ENCODE peak calls at places on chromosomes 5 and 9, in five cellular contexts. One of them, this sample, is unnamed.

GRCh38 chr9:91334053-91334452 is 27.7 kb downstream of the AUH start:
- DNase-seq in GM12878: no peak
- DNase-seq in HCT116: no peak
- DNase-seq in HepG2: no peak
- DNase-seq in K562: no peak
- DNase-seq in this sample: no peak

GRCh38 chr9:105264380-105264779 is 19.9 kb downstream of the SLC44A1 start:
- DNase-seq in GM12878: no peak
- DNase-seq in HCT116: peak; percentile 0
- DNase-seq in HepG2: no peak
- DNase-seq in K562: no peak
- DNase-seq in this sample: no peak

GRCh38 chr5:72243706-72244105 is 76.3 kb downstream of the MRPS27 start:
- DNase-seq in GM12878: no peak
- DNase-seq in HCT116: no peak
- DNase-seq in HepG2: no peak
- DNase-seq in K562: no peak
- DNase-seq in this sample: no peak

GRCh38 chr5:140175367-140176027 is 509 bp downstream of the CYSTM1 start:
- DNase-seq in GM12878: no peak
- DNase-seq in HCT116: no peak
- DNase-seq in HepG2: peak; percentile 52
- DNase-seq in K562: peak; percentile 67
- DNase-seq in this sample: no peak

GRCh38 chr9:89564257-89564878 is 40.4 kb upstream of the GADD45G start:
- DNase-seq in GM12878: no peak
- DNase-seq in HCT116: peak; percentile 82
- DNase-seq in HepG2: peak; percentile 50
- DNase-seq in K562: peak; percentile 17
- DNase-seq in this sample: no peak

GRCh38 chr9:106717686-106718085 is 145.3 kb upstream of the ZNF462 start:
- DNase-seq in GM12878: no peak
- DNase-seq in HCT116: peak; percentile 8
- DNase-seq in HepG2: no peak
- DNase-seq in K562: no peak
- DNase-seq in this sample: no peak

GRCh38 chr5:92944337-92944736 is 636.7 kb downstream of the NR2F1-AS1 start:
- DNase-seq in GM12878: no peak
- DNase-seq in HCT116: no peak
- DNase-seq in HepG2: no peak
- DNase-seq in K562: no peak
- DNase-seq in this sample: no peak

GRCh38 chr9:87198716-87199115 is 251.4 kb upstream of the GAS1 start:
- DNase-seq in GM12878: no peak
- DNase-seq in HCT116: no peak
- DNase-seq in HepG2: no peak
- DNase-seq in K562: no peak
- DNase-seq in this sample: no peak

GRCh38 chr9:130713286-130713975 is 19.9 kb downstream of the EXOSC2 start:
- DNase-seq in GM12878: no peak
- DNase-seq in HCT116: no peak
- DNase-seq in HepG2: no peak
- DNase-seq in K562: no peak
- DNase-seq in this sample: no peak

GRCh38 chr9:18632624-18633407 is 158.9 kb downstream of the ADAMTSL1 start:
- DNase-seq in GM12878: no peak
- DNase-seq in HCT116: no peak
- DNase-seq in HepG2: no peak
- DNase-seq in K562: no peak
- DNase-seq in this sample: peak; percentile 7

GRCh38 chr9:18638448-18639249 is 164.7 kb downstream of the ADAMTSL1 start:
- DNase-seq in GM12878: no peak
- DNase-seq in HCT116: no peak
- DNase-seq in HepG2: no peak
- DNase-seq in K562: no peak
- DNase-seq in this sample: no peak

GRCh38 chr9:18636781-18637180 is 162.8 kb downstream of the ADAMTSL1 start:
- DNase-seq in GM12878: no peak
- DNase-seq in HCT116: no peak
- DNase-seq in HepG2: no peak
- DNase-seq in K562: no peak
- DNase-seq in this sample: no peak
- H3K4me1 ChIP-seq in GM12878: no peaks in the 10 kb centered on the region
- H3K4me1 ChIP-seq in HCT116: no peaks in the 10 kb centered on the region
- H3K4me1 ChIP-seq in HepG2: no peaks in the 10 kb centered on the region
- H3K4me1 ChIP-seq in K562: no peaks in the 10 kb centered on the region
- H3K4me1 ChIP-seq in this sample: no peaks in the 10 kb centered on the region

DNA sequence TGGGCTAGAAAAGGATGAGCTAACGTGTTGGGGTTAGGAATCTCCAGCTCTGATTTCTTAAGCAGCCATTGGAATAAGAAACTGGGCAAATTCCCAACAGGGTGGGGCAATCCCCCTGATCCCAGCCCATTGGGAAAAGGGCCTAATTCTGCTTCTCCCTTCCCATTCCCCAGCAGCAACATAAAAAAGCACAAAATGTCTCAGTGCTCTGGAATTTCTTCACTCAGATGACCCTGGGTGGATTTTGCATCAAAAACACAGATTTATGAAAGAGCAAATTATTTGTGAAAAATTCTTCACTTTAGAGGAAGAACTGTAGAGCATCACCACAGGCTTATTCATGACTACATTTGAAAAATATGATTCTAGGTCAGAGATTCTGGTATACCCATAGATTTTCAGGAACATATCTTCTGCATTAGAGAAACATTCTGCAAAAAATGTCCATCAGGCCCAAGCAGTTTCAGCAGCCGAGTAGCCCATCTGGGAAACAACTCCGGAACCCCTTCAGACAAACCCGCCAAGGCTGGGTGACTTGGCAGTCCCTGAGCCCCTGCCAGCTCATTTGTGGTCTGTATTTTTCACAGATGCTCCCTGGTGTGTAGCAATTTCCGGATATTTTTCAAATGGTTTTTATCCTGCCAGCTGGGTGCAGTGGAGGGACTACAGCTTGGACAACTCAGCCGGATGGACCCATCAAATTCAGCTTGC is 102.1 kb upstream of the RANBP3L start:
- DNase-seq in GM12878: no peak
- DNase-seq in HCT116: no peak
- DNase-seq in HepG2: no peak
- DNase-seq in K562: no peak
- DNase-seq in this sample: no peak
- TF ChIP-seq POLR2AphosphoS5 in GM12878: no peak
- TF ChIP-seq POLR2AphosphoS5 in HCT116: no peak
- TF ChIP-seq POLR2AphosphoS5 in HepG2: no peak
- TF ChIP-seq POLR2AphosphoS5 in K562: no peak
- TF ChIP-seq POLR2AphosphoS5 in this sample: no peak

GRCh38 chr5:96228449-96228848 is 204.6 kb downstream of the PCSK1 start:
- DNase-seq in GM12878: no peak
- DNase-seq in HCT116: no peak
- DNase-seq in HepG2: no peak
- DNase-seq in K562: no peak
- DNase-seq in this sample: no peak
- TF ChIP-seq SIN3A in GM12878: no peak
- TF ChIP-seq SIN3A in HCT116: no peak
- TF ChIP-seq SIN3A in HepG2: no peak
- TF ChIP-seq SIN3A in K562: no peak
- TF ChIP-seq SIN3A in this sample: no peak

DNA sequence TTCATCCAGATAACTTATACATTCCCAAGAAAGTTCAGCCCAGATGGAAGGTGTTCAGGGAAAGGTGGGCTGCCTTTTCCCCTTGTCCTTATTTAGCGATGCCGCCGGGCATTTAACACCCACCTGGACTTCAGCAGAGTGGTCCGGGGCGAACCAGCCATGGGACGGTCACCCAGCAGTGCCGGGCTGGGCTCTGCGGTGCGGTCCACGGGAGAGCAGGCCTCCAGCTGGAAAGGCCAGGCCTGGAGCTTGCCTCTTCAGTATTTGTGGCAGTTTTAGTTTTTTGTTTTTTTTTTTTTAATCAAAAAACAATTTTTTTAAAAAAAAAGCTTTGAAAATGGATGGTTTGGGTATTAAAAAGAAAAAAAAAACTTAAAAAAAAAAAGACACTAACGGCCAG is 4.0 kb upstream of the PHYHD1 start:
- DNase-seq in GM12878: no peak
- DNase-seq in HCT116: no peak
- DNase-seq in HepG2: no peak
- DNase-seq in K562: no peak
- DNase-seq in this sample: no peak
- H3K4me1 ChIP-seq in GM12878: no peaks in the 10 kb centered on the region
- H3K4me1 ChIP-seq in HCT116: peaks cover 9% of the 10 kb centered on the region
- H3K4me1 ChIP-seq in HepG2: peaks cover 97% of the 10 kb centered on the region
- H3K4me1 ChIP-seq in K562: peaks cover 40% of the 10 kb centered on the region
- H3K4me1 ChIP-seq in this sample: peaks cover 12% of the 10 kb centered on the region

GRCh38 chr9:132183134-132183533 is 21.3 kb downstream of the NTNG2 start:
- DNase-seq in GM12878: no peak
- DNase-seq in HCT116: no peak
- DNase-seq in HepG2: no peak
- DNase-seq in K562: no peak
- DNase-seq in this sample: no peak

GRCh38 chr9:132185164-132186009 is 23.5 kb downstream of the NTNG2 start:
- DNase-seq in GM12878: no peak
- DNase-seq in HCT116: no peak
- DNase-seq in HepG2: no peak
- DNase-seq in K562: peak; percentile 50
- DNase-seq in this sample: no peak

GRCh38 chr9:132183715-132184114 is 21.9 kb downstream of the NTNG2 start:
- DNase-seq in GM12878: no peak
- DNase-seq in HCT116: no peak
- DNase-seq in HepG2: no peak
- DNase-seq in K562: no peak
- DNase-seq in this sample: no peak

GRCh38 chr9:132190966-132191365 is 29.1 kb downstream of the NTNG2 start:
- DNase-seq in GM12878: no peak
- DNase-seq in HCT116: no peak
- DNase-seq in HepG2: no peak
- DNase-seq in K562: no peak
- DNase-seq in this sample: no peak

DNA sequence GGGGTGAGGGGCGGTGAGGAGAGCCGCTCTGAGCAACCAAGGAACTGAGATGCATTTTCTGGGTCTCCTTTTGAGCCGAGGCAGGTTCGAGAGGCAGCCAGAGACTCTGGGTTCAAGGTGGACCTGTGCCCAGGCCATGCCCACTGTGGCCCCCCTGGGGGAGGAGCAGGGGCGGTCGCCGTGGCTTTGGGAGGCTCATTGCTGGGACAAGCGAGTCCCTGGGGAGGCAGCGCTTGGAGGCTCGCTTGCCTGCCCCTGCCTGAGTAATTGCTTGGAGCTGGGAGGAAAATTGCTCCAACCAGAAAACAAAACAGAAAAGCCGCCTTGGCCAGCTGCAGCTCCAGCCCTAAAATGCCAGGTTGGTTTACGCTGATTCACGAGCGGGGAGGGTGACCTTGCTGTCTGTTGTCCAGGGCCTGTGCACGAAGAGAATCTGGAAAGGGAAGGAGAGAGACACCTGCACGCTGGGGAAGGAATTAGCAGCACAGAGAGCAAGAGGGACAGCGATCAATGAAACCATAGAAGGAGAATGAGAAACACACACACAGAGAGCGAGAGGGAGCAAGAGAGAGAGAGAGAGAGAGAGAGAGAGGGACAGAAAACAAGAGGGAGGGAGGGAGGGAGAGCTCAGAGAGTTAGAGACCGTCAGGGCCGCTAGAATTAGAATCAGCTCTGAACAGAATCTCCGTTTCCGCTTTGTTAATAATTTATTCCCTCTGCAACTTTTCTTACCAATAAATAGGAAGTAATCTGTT is 25.3 kb downstream of the NTNG2 start:
- DNase-seq in GM12878: no peak
- DNase-seq in HCT116: no peak
- DNase-seq in HepG2: no peak
- DNase-seq in K562: no peak
- DNase-seq in this sample: no peak
- TF ChIP-seq POLR2AphosphoS5 in GM12878: no peak
- TF ChIP-seq POLR2AphosphoS5 in HCT116: no peak
- TF ChIP-seq POLR2AphosphoS5 in HepG2: no peak
- TF ChIP-seq POLR2AphosphoS5 in K562: no peak
- TF ChIP-seq POLR2AphosphoS5 in this sample: no peak

DNA sequence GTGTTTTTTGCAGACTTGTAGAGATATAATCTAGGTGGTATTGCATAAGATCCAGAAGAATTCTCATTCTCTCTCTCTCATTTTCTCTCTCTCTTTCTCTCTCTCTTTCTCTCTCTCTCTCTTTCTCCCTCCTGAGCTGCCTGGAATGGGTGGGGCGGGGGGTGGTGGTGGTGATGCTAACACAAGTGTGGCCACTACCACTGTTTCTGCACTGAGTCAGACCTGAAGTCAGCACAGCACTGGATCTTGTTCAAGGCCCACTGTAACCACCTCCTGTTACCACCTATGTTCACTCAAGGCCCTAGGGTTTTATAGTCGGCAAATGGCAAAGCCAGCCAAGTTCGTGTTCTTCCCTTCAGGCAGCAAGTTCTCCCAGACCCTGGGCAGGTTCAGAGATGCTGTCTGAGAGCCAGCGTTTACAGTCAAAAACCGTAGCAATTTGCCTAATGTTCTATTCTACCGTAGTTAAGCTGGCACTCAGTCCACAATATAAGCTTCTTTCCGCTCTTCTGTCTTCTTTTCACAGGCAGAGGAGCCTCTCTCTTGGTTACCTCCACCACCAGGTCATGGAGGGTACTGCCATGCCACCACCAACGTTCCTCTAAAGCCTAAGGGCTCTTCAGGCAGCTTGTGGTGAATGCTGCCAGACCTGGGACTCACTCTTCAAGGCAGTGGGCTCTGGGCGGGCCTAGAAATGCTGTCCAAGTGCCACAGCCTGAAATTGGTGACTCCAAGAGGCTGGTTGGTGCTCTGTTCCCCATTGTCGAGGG is 235.7 kb upstream of the PRR16 start:
- DNase-seq in GM12878: no peak
- DNase-seq in HCT116: peak; percentile 2
- DNase-seq in HepG2: peak; percentile 1
- DNase-seq in K562: no peak
- DNase-seq in this sample: no peak
- TF ChIP-seq SIN3A in GM12878: no peak
- TF ChIP-seq SIN3A in HCT116: no peak
- TF ChIP-seq SIN3A in HepG2: no peak
- TF ChIP-seq SIN3A in K562: no peak
- TF ChIP-seq SIN3A in this sample: no peak

This sample was measured in Panc1.